ENCODE peak calls at places on chromosomes 3 and 15, in seven cellular contexts. A is neuronal stem cell, S is T-helper 2 cell, Q is amygdala, U is KG1, E is LoVo, I is COR-L47. N is an unnamed sample.
A peak's percentile ranks its signal among the peaks of the same experiment; 100 is the strongest.

GRCh38 chr3:109927161-109927560 is 589.8 kb upstream of the DPPA4 start:
- DNase-seq in S (no peak), A (no peak), Q (no peak), E (peak; percentile 51), I (no peak), U (no peak), N (no peak)

GRCh38 chr3:49020335-49021212 is 1.3 kb upstream of the NDUFAF3 start:
- DNase-seq in E (no peak), A (no peak), I (no peak), U (no peak), Q (no peak), S (no peak), N (peak; percentile 50)

GRCh38 chr3:17841190-17841828 is 98.9 kb upstream of the TBC1D5 start:
- DNase-seq in E (peak; percentile 61), A (peak; percentile 79), Q (peak; percentile 76), I (peak; percentile 21), S (peak; percentile 47), U (peak; percentile 55), N (peak; percentile 69)

GRCh38 chr3:13123266-13123665 is 50.0 kb upstream of the IQSEC1 start:
- DNase-seq in I (no peak), E (no peak), U (no peak), Q (no peak), A (no peak), S (no peak), N (no peak)

GRCh38 chr3:24923565-24923964 is 428.9 kb upstream of the THRB start:
- DNase-seq in U (no peak), S (no peak), I (no peak), Q (no peak), E (no peak), A (no peak), N (no peak)

GRCh38 chr15:72614810-72615532 is 39.5 kb upstream of the GOLGA6B start:
- DNase-seq in Q (no peak), A (no peak), S (no peak), U (no peak), I (no peak), E (no peak), N (no peak)

GRCh38 chr15:49855917-49856637 is 235.2 kb downstream of the DTWD1 start:
- DNase-seq in Q (no peak), S (no peak), A (no peak), E (no peak), I (no peak), U (no peak), N (no peak)

GRCh38 chr3:119891944-119892721 is 110.2 kb downstream of the NR1I2 start:
- DNase-seq in U (no peak), I (peak; percentile 71), Q (peak; percentile 39), S (no peak), A (peak; percentile 54), E (peak; percentile 16), N (peak; percentile 54)

GRCh38 chr15:66947471-66947870 is 117.9 kb upstream of the SMAD3 start:
- DNase-seq in S (no peak), A (no peak), Q (no peak), E (no peak), U (no peak), I (no peak), N (no peak)

N was measured in GDM1.